ENCODE peak calls at places on chromosomes 5 and 9, in nine cellular contexts. I is thoracic aorta, G is HepG2, D is upper lobe of right lung, Z is Caco-2, E is neuronal stem cell, T is tibial nerve, H is heart left ventricle, X is mammary epithelial cell. F is an unnamed sample. For H3K4me1 and H3K36me3, the result is how much of the 10 kb centered on the place peaks cover.

GRCh38 chr9:27202056-27202455 is 93.0 kb downstream of the TEK start:
- DNase-seq in I (no peak), G (no peak), D (no peak), Z (no peak), E (no peak), T (no peak), H (no peak), X (no peak), F (no peak)

GRCh38 chr5:9927106-9927505 is 297.0 kb upstream of the TAS2R1 start:
- DNase-seq in I (no peak), G (no peak), D (no peak), Z (no peak), E (peak), T (no peak), H (no peak), X (no peak), F (no peak)

GRCh38 chr5:102971693-102972293 is 148.1 kb downstream of the GIN1 start:
- DNase-seq in I (no peak), G (peak), D (no peak), Z (peak), E (no peak), T (no peak), H (no peak), X (peak), F (no peak)

GRCh38 chr5:180026725-180027448 is 44.7 kb downstream of the RNF130 start:
- DNase-seq in I (no peak), G (no peak), D (no peak), Z (no peak), E (no peak), T (no peak), H (no peak), X (no peak), F (no peak)

GRCh38 chr5:123483446-123484077 is 28.4 kb upstream of the CSNK1G3 start:
- DNase-seq in I (no peak), G (no peak), D (no peak), Z (no peak), E (no peak), T (no peak), H (no peak), X (no peak), F (no peak)

GRCh38 chr9:117720555-117720954 is 16.4 kb downstream of the TLR4 start:
- DNase-seq in I (no peak), G (no peak), D (no peak), Z (no peak), E (no peak), T (peak), H (peak), X (no peak), F (no peak)

GRCh38 chr5:110625376-110625999 is 101.0 kb downstream of the TMEM232 start:
- DNase-seq in I (no peak), G (peak), D (no peak), Z (no peak), E (no peak), T (no peak), H (no peak), X (peak), F (peak)

GRCh38 chr9:4038182-4038723 is 261.6 kb downstream of the GLIS3 start:
- DNase-seq in I (no peak), G (no peak), D (no peak), Z (no peak), E (no peak), T (no peak), H (no peak), X (peak), F (no peak)

GRCh38 chr9:112048924-112049785 is 125.9 kb downstream of the SUSD1 start:
- DNase-seq in I (no peak), G (no peak), D (no peak), Z (no peak), E (no peak), T (no peak), H (no peak), X (no peak), F (no peak)

GRCh38 chr5:135364416-135365262 is 34.4 kb downstream of the MACROH2A1 start:
- DNase-seq in I (no peak), G (no peak), D (no peak), Z (no peak), E (no peak), T (no peak), H (no peak), X (no peak), F (no peak)

GRCh38 chr5:133704411-133704810 is 92.1 kb upstream of the FSTL4 start:
- DNase-seq in I (no peak), G (no peak), D (no peak), Z (no peak), E (no peak), T (no peak), H (no peak), X (no peak), F (no peak)

GRCh38 chr9:16154570-16155078 is 601.8 kb downstream of the CCDC171 start:
- DNase-seq in I (no peak), G (no peak), D (peak), Z (peak), E (no peak), T (no peak), H (peak), X (no peak), F (peak)

GRCh38 chr5:11396867-11397266 is 507.4 kb downstream of the CTNND2 start:
- DNase-seq in I (no peak), G (no peak), D (no peak), Z (no peak), E (no peak), T (no peak), H (no peak), X (no peak), F (no peak)

GRCh38 chr5:83925952-83926351 is 205.3 kb upstream of the HAPLN1 start:
- DNase-seq in I (no peak), G (no peak), D (no peak), Z (no peak), E (no peak), T (no peak), H (no peak), X (no peak), F (no peak)

GRCh38 chr9:83242066-83242465 is 179.1 kb upstream of the RASEF start:
- DNase-seq in I (no peak), G (no peak), D (no peak), Z (no peak), E (no peak), T (no peak), H (no peak), X (no peak), F (no peak)

GRCh38 chr5:141373673-141374317 is at the start of gene PCDHGA6:
- DNase-seq in I (no peak), G (no peak), D (no peak), Z (peak), E (no peak), T (no peak), H (no peak), X (peak), F (no peak)

GRCh38 chr5:174828786-174829510 is 104.6 kb downstream of the MSX2 start:
- DNase-seq in I (no peak), G (no peak), D (no peak), Z (no peak), E (no peak), T (no peak), H (no peak), X (no peak), F (no peak)

DNA sequence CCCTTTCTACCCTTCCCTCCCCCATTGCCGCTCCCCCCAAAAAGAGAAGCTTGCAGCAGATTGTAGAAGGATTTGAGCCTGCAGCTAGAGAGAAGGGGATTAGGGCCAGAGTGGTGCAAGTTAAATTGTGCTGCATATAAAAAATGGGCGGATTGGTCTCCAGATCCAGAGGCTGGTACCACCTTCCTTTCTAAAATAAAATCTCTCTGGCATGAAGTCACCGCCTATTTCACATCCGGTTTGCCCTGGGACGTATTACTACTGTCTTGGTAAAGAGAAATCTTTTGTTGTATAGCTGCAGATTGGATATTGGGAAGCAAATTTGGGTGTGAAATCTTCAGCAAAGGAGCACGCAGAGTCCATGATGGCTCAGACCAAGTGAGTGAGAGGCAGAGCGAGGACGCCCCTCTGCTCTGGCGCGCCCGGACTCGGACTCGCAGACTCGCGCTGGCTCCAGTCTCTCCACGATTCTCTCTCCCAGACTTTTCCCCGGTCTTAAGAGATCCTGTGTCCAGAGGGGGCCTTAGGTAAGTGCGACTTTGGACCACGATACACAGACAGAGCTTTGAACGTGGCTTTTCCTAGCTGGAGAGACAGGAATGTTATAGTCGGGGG is at the start of gene GABRA1:
- DNase-seq in I (no peak), G (no peak), D (no peak), Z (no peak), E (peak), T (no peak), H (no peak), X (no peak), F (no peak)
- H3K4me3 ChIP-seq in I (peak), G (no peak), D (no peak), Z (no peak), E (no peak), T (peak), H (no peak), X (peak), F (no peak)

GRCh38 chr9:126472446-126472845 is 141.3 kb upstream of the LMX1B start:
- DNase-seq in I (no peak), G (no peak), D (no peak), Z (no peak), E (no peak), T (no peak), H (no peak), X (no peak), F (no peak)
- H3K4me1 ChIP-seq in I (under half), G (under half), D (under half), Z (under half), E (under half), T (half or more), H (under half), X (under half), F (under half)

GRCh38 chr9:92647671-92648446 is 22.1 kb downstream of the IPPK start:
- DNase-seq in I (no peak), G (no peak), D (no peak), Z (no peak), E (no peak), T (no peak), H (no peak), X (no peak), F (no peak)
- H3K36me3 ChIP-seq in I (under half), G (half or more), D (half or more), Z (under half), E (under half), T (half or more), H (half or more), X (under half), F (under half)

GRCh38 chr9:35191105-35191504 is 29.3 kb downstream of the UNC13B start:
- DNase-seq in I (no peak), G (no peak), D (no peak), Z (no peak), E (no peak), T (no peak), H (no peak), X (no peak), F (no peak)
- H3K4me3 ChIP-seq in I (no peak), G (no peak), D (no peak), Z (no peak), E (no peak), T (no peak), H (no peak), X (no peak), F (no peak)

DNA sequence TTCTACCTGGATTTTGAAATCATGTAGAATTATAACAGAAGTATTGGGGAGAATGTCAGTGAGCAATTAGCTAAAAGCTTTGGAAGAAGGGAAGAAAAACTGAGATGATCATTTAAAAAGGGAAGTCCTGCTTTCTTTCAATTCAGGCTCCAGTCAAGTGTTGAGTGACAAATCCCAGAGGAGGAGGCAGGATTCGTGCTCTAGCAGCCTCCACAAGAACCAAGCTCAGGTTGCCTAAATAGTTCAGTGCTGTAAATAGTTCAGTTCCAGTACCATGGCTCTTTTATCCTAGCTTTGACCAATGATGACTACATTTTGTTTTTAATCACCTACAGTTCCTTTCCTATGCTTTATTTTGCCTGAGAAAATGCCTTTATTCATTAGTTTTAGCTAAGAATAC is 204.9 kb upstream of the NREP start:
- DNase-seq in I (no peak), G (no peak), D (no peak), Z (no peak), E (no peak), T (no peak), H (no peak), X (no peak), F (no peak)
- H3K4me1 ChIP-seq in I (under half), G (under half), D (under half), Z (under half), E (under half), T (under half), H (under half), X (under half), F (under half)

GRCh38 chr9:97682242-97682641 is 14.9 kb downstream of the XPA start:
- DNase-seq in I (no peak), G (no peak), D (no peak), Z (no peak), E (no peak), T (no peak), H (no peak), X (no peak), F (peak)
- H3K36me3 ChIP-seq in I (under half), G (half or more), D (half or more), Z (under half), E (under half), T (half or more), H (half or more), X (under half), F (half or more)

GRCh38 chr5:132258102-132259060 is 885 bp downstream of the PDLIM4 start:
- DNase-seq in I (no peak), G (no peak), D (peak), Z (no peak), E (no peak), T (peak), H (no peak), X (peak), F (peak)
- H3K4me3 ChIP-seq in I (peak), G (peak), D (peak), Z (no peak), E (peak), T (peak), H (peak), X (peak), F (no peak)

DNA sequence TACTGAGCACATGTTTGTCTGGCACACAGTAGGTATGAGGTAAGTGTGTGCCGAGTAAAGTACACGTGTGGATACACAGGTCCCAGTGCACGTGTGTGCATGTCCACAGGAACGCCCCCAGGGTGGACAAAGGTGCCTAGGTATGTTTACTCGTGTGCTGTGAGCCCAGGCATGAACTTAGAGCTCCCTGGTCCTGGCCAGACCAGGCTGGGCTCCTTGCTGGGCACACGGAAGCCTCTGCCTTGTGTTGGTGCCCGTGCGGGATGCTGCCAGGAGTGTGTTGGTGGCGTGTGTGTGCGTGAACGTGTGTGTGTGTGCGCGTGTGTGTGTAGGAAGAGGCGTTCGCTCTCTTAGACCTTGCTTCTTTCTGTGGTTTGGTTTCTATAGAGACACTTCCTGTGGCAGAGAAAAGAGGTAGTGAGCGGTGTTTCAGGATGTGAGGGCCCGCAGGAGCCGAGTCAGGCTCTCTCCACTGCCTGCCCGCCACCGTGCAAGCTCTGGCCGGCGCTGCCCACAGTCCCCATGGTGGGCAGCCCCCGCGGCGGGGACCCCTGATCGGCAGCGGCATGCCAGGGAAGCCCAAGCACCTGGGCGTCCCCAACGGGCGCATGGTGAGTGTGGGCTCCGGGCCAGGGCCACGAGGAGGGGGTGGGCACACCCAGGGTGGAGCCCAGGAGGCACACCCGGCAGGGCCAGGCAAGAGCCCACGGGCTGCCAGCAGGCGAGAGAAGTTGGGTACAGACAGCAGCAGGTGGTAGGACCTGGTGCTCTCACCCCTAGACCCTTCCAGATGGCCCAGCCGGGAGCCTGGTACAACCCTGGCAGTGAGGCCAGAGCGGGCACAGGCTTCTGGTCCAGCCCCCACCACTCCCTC is at the start of gene RGS14:
- DNase-seq in I (no peak), G (no peak), D (no peak), Z (no peak), E (no peak), T (peak), H (no peak), X (peak), F (no peak)
- H3K4me1 ChIP-seq in I (under half), G (half or more), D (under half), Z (under half), E (under half), T (under half), H (under half), X (under half), F (under half)

DNA sequence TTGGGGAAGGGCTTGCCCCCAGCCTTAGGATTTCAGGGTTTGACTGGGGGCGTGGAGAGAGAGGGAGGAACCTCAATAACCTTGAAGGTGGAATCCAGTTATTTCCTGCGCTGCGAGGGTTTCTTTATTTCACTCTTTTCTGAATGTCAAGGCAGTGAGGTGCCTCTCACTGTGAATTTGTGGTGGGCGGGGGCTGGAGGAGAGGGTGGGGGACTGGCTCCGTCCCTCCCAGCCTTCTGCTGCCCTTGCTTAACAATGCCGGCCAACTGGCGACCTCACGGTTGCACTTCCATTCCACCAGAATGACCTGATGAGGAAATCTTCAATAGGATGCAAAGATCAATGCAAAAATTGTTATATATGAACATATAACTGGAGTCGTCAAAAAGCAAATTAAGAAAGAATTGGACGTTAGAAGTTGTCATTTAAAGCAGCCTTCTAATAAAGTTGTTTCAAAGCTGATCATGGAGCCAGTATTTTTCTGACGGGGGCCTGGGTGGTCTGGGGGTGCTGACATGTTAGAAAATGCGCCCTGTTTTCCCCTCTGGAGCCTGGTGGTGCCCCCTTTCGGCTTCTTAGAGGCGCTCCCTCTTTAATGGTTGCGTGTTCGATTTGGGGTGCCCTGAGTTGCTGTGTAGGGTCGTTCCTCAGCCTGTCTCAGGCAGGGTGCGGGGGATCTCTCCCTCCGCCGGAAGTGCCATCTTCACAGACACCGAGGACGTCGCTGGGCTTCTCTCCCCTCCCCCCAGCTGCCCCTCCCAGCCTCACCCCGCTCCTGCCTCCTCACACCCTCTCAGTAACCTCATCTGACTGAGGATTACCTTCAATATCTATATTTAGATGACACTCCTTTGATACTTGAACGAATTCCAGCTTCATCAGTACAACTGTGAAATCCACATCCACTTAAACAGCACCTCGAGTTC is 18.5 kb downstream of the PTGES2 start:
- DNase-seq in I (no peak), G (no peak), D (peak), Z (no peak), E (no peak), T (no peak), H (peak), X (no peak), F (no peak)
- H3K36me3 ChIP-seq in I (under half), G (under half), D (half or more), Z (under half), E (under half), T (half or more), H (half or more), X (under half), F (under half)

F was measured in HAP-1.